ENCODE peak calls at places on chromosomes 3 and 15, in four cellular contexts. One of them, this sample, is unnamed.

GRCh38 chr3:8816106-8816505 is 46.7 kb upstream of the OXTR start:
- DNase-seq in A549: no peak
- DNase-seq in H1: no peak
- DNase-seq in HepG2: no peak
- DNase-seq in this sample: no peak

GRCh38 chr3:196517919-196518318 is 2.8 kb upstream of the SMCO1 start:
- DNase-seq in A549: no peak
- DNase-seq in H1: no peak
- DNase-seq in HepG2: no peak
- DNase-seq in this sample: no peak

GRCh38 chr3:83248454-83248853 is 1487.0 kb upstream of the GBE1 start:
- DNase-seq in A549: no peak
- DNase-seq in H1: no peak
- DNase-seq in HepG2: no peak
- DNase-seq in this sample: no peak

GRCh38 chr3:189941679-189942078 is 179.0 kb downstream of the P3H2 start:
- DNase-seq in A549: peak; percentile 41
- DNase-seq in H1: no peak
- DNase-seq in HepG2: peak; percentile 79
- DNase-seq in this sample: no peak

GRCh38 chr15:62719316-62719715 is 323.2 kb upstream of the TPM1 start:
- DNase-seq in A549: no peak
- DNase-seq in H1: no peak
- DNase-seq in HepG2: no peak
- DNase-seq in this sample: no peak

GRCh38 chr15:63041982-63042878 is at the start of gene TPM1:
- DNase-seq in A549: peak; percentile 95
- DNase-seq in H1: peak; percentile 88
- DNase-seq in HepG2: peak; percentile 73
- DNase-seq in this sample: no peak

GRCh38 chr3:164095279-164095678 is 983.0 kb downstream of the SI start:
- DNase-seq in A549: no peak
- DNase-seq in H1: no peak
- DNase-seq in HepG2: no peak
- DNase-seq in this sample: no peak

GRCh38 chr3:105773291-105773690 is 95.5 kb downstream of the CBLB start:
- DNase-seq in A549: no peak
- DNase-seq in H1: no peak
- DNase-seq in HepG2: no peak
- DNase-seq in this sample: no peak

GRCh38 chr3:118472586-118472985 is 562.1 kb downstream of the IGSF11 start:
- DNase-seq in A549: no peak
- DNase-seq in H1: no peak
- DNase-seq in HepG2: no peak
- DNase-seq in this sample: no peak

GRCh38 chr3:155747867-155748266 is 3.0 kb upstream of the PLCH1 start:
- DNase-seq in A549: no peak
- DNase-seq in H1: no peak
- DNase-seq in HepG2: no peak
- DNase-seq in this sample: no peak

GRCh38 chr3:196141866-196142673 is 60.2 kb upstream of the TFRC start:
- DNase-seq in A549: no peak
- DNase-seq in H1: no peak
- DNase-seq in HepG2: no peak
- DNase-seq in this sample: peak; percentile 61

GRCh38 chr15:40844543-40844981 is 714 bp downstream of the SPINT1 start:
- DNase-seq in A549: no peak
- DNase-seq in H1: no peak
- DNase-seq in HepG2: no peak
- DNase-seq in this sample: no peak

GRCh38 chr3:100605358-100605757 is 4.0 kb upstream of the ADGRG7 start:
- DNase-seq in A549: no peak
- DNase-seq in H1: no peak
- DNase-seq in HepG2: no peak
- DNase-seq in this sample: no peak

GRCh38 chr15:87816811-87817210 is 439.7 kb downstream of the NTRK3 start:
- DNase-seq in A549: peak; percentile 55
- DNase-seq in H1: no peak
- DNase-seq in HepG2: no peak
- DNase-seq in this sample: no peak

GRCh38 chr3:196440041-196440537 is 7.9 kb upstream of the UBXN7 start:
- DNase-seq in A549: no peak
- DNase-seq in H1: no peak
- DNase-seq in HepG2: no peak
- DNase-seq in this sample: no peak

DNA sequence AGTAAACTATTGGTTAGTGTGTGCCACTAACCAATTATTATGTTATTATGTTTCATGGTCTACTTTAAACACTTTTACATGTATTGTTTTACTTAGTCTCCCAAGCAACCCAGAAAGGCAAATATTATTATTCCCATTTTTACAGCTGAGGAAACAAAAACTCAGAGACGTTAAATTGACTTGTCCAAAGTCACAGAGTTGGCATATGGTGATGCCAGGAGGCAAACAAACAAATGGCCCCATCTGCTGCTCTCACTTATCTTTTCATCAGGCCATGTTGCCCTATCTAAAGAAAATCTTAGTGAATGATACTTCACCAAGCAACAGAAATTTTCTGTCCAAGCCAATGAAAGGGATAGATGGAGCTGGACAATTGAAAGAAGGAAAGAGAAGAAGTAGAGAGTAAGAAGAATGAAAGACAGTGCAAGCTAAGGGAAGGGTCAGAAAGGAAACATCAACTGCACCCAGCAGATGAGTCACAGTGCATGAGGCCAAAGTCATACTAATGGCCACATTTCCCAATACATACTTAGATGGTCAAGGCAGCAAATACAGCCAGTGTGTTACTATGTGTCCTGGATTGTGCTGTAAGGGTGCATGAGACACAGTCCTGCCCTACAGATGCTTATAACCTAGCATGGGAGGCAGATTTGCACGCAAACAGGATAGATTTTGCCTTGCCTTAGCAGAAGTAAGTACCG is 266.9 kb downstream of the KCNMB2 start:
- DNase-seq in A549: no peak
- DNase-seq in H1: no peak
- DNase-seq in HepG2: no peak
- DNase-seq in this sample: no peak
- TF ChIP-seq RNF2 in A549: no peak
- TF ChIP-seq RNF2 in H1: no peak
- TF ChIP-seq RNF2 in HepG2: no peak
- TF ChIP-seq RNF2 in this sample: no peak

GRCh38 chr3:107978116-107979057 is 112.4 kb downstream of the CD47 start:
- DNase-seq in A549: no peak
- DNase-seq in H1: no peak
- DNase-seq in HepG2: no peak
- DNase-seq in this sample: no peak
- TF ChIP-seq RNF2 in A549: no peak
- TF ChIP-seq RNF2 in H1: no peak
- TF ChIP-seq RNF2 in HepG2: no peak
- TF ChIP-seq RNF2 in this sample: no peak

GRCh38 chr3:146189519-146190173 is 28.7 kb upstream of the PLOD2 start:
- DNase-seq in A549: peak; percentile 42
- DNase-seq in H1: peak; percentile 48
- DNase-seq in HepG2: peak; percentile 49
- DNase-seq in this sample: peak; percentile 33
- TF ChIP-seq RNF2 in A549: no peak
- TF ChIP-seq RNF2 in H1: no peak
- TF ChIP-seq RNF2 in HepG2: no peak
- TF ChIP-seq RNF2 in this sample: no peak

DNA sequence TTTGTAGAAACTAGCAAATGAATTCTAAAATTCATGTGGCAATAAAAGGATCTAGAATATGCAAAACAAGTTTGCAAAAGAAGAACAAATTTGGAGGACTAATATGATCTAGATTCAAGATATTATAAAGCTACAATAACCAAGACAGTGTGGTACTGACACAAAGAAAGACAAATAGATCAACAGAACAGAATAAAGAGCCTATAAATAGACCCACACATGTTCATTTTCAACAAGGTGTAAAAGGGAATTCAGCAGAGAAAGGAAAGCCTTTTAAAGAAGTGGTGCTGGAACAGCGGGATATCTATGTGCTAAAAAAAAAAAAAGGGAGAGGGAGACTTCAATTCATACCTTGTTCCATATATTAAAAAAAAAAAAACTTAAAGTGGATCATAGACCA is 148.9 kb downstream of the WDR76 start:
- DNase-seq in A549: no peak
- DNase-seq in H1: no peak
- DNase-seq in HepG2: no peak
- DNase-seq in this sample: no peak
- TF ChIP-seq RNF2 in A549: no peak
- TF ChIP-seq RNF2 in H1: no peak
- TF ChIP-seq RNF2 in HepG2: no peak
- TF ChIP-seq RNF2 in this sample: no peak